ENCODE peak calls at places on chromosomes 2 and 18, in eight cellular contexts. N is cardiac muscle cell, J is uterus, F is tibial artery, D is IMR-90, Y is heart left ventricle, S is psoas muscle, V is A549. X is an unnamed sample.

GRCh38 chr2:38255211-38255610 is 121.9 kb downstream of the ATL2 start:
- DNase-seq in N (no peak), J (no peak), F (no peak), D (no peak), Y (no peak), S (no peak), V (no peak), X (no peak)

GRCh38 chr18:3529077-3529476 is 79.1 kb downstream of the TGIF1 start:
- DNase-seq in N (no peak), J (no peak), F (no peak), D (no peak), Y (no peak), S (no peak), V (no peak), X (no peak)

GRCh38 chr2:14123436-14124103 is 508.9 kb upstream of the LRATD1 start:
- DNase-seq in N (no peak), J (no peak), F (no peak), D (no peak), Y (no peak), S (no peak), V (no peak), X (no peak)

GRCh38 chr18:519019-519879 is 18.7 kb upstream of the COLEC12 start:
- DNase-seq in N (peak; percentile 12), J (peak; percentile 77), F (peak; percentile 63), D (peak; percentile 80), Y (peak; percentile 76), S (peak; percentile 36), V (no peak), X (peak; percentile 71)

GRCh38 chr2:236507393-236508085 is 62.1 kb upstream of the ACKR3 start:
- DNase-seq in N (peak; percentile 92), J (peak; percentile 32), F (peak; percentile 29), D (no peak), Y (no peak), S (peak; percentile 41), V (no peak), X (peak; percentile 47)

GRCh38 chr2:186984966-186985365 is 136.0 kb upstream of the ZSWIM2 start:
- DNase-seq in N (no peak), J (no peak), F (no peak), D (no peak), Y (no peak), S (no peak), V (no peak), X (no peak)

GRCh38 chr2:72198532-72199241 is 51.0 kb upstream of the CYP26B1 start:
- DNase-seq in N (no peak), J (no peak), F (no peak), D (peak; percentile 57), Y (no peak), S (no peak), V (peak; percentile 12), X (no peak)

GRCh38 chr2:167929461-167929860 is 317.9 kb downstream of the STK39 start:
- DNase-seq in N (no peak), J (no peak), F (no peak), D (no peak), Y (no peak), S (no peak), V (no peak), X (no peak)

GRCh38 chr18:21808185-21808584 is 67.6 kb downstream of the MIB1 start:
- DNase-seq in N (no peak), J (no peak), F (no peak), D (no peak), Y (no peak), S (no peak), V (no peak), X (no peak)

GRCh38 chr2:69770193-69770702 is 28.3 kb downstream of the ANXA4 start:
- DNase-seq in N (no peak), J (no peak), F (peak; percentile 70), D (peak; percentile 88), Y (no peak), S (peak; percentile 33), V (peak; percentile 63), X (no peak)

GRCh38 chr2:218325566-218326160 is 31.0 kb upstream of the CATIP start:
- DNase-seq in N (no peak), J (no peak), F (no peak), D (no peak), Y (no peak), S (no peak), V (no peak), X (no peak)

GRCh38 chr2:36889782-36890181 is 76.6 kb downstream of the STRN start:
- DNase-seq in N (no peak), J (no peak), F (no peak), D (peak; percentile 99), Y (no peak), S (no peak), V (peak; percentile 89), X (no peak)

GRCh38 chr2:14626873-14627272 is 5.6 kb upstream of the LRATD1 start:
- DNase-seq in N (no peak), J (no peak), F (no peak), D (no peak), Y (no peak), S (no peak), V (no peak), X (no peak)

GRCh38 chr2:226733189-226733858 is 66.3 kb downstream of the IRS1 start:
- DNase-seq in N (no peak), J (no peak), F (no peak), D (no peak), Y (no peak), S (no peak), V (peak; percentile 26), X (no peak)

GRCh38 chr2:225895126-225895525 is 495.6 kb downstream of the NYAP2 start:
- DNase-seq in N (no peak), J (no peak), F (no peak), D (peak; percentile 28), Y (no peak), S (no peak), V (no peak), X (no peak)

GRCh38 chr2:201969938-201970785 is 63.5 kb upstream of the FZD7 start:
- DNase-seq in N (no peak), J (no peak), F (no peak), D (peak; percentile 93), Y (no peak), S (no peak), V (no peak), X (no peak)

GRCh38 chr2:55169915-55170314 is 62.2 kb downstream of the CLHC1 start:
- DNase-seq in N (no peak), J (no peak), F (no peak), D (no peak), Y (no peak), S (no peak), V (no peak), X (no peak)

GRCh38 chr18:47480166-47480565 is 228.7 kb upstream of the SKOR2 start:
- DNase-seq in N (no peak), J (no peak), F (no peak), D (no peak), Y (no peak), S (no peak), V (no peak), X (no peak)

GRCh38 chr2:180991361-180991760 is 11.0 kb downstream of the UBE2E3 start:
- DNase-seq in N (no peak), J (no peak), F (no peak), D (no peak), Y (no peak), S (no peak), V (no peak), X (no peak)
- H3K27ac ChIP-seq in N (no peak overlapping the region), J (no peak overlapping the region), F (no peak overlapping the region), D (no peak overlapping the region), Y (no peak overlapping the region), S (no peak overlapping the region), V (no peak overlapping the region), X (no peak overlapping the region)

GRCh38 chr2:133569416-133569815 is 1.2 kb upstream of the NCKAP5 start:
- DNase-seq in N (no peak), J (no peak), F (no peak), D (peak; percentile 53), Y (no peak), S (no peak), V (no peak), X (no peak)

GRCh38 chr2:133570547-133570946 is 2.3 kb upstream of the NCKAP5 start:
- DNase-seq in N (no peak), J (no peak), F (no peak), D (no peak), Y (no peak), S (no peak), V (no peak), X (no peak)

GRCh38 chr2:133568172-133568571 is at the start of gene NCKAP5:
- DNase-seq in N (peak; percentile 13), J (no peak), F (no peak), D (peak; percentile 82), Y (no peak), S (no peak), V (peak; percentile 38), X (peak; percentile 14)

GRCh38 chr2:133568598-133568997 is 335 bp upstream of the NCKAP5 start:
- DNase-seq in N (no peak), J (no peak), F (no peak), D (no peak), Y (no peak), S (no peak), V (no peak), X (no peak)

GRCh38 chr2:133566967-133567645 is 1.2 kb downstream of the NCKAP5 start:
- DNase-seq in N (peak; percentile 56), J (peak; percentile 19), F (no peak), D (peak; percentile 88), Y (peak; percentile 73), S (peak; percentile 43), V (no peak), X (peak; percentile 61)
- H3K4me3 ChIP-seq in N (no peak overlapping the region), J (no peak overlapping the region), F (no peak overlapping the region), D (peak overlapping the region; percentile 50), Y (peak overlapping the region; percentile 38), S (peak overlapping the region; percentile 41), V (no peak overlapping the region), X (peak overlapping the region; percentile 45)

GRCh38 chr2:181904022-181904632 is 12.6 kb downstream of the ITPRID2 start:
- DNase-seq in N (peak; percentile 52), J (no peak), F (no peak), D (peak; percentile 50), Y (no peak), S (no peak), V (peak; percentile 15), X (peak; percentile 9)
- TF ChIP-seq CTCF in N (peak; percentile 57), J (peak; percentile 59), F (peak; percentile 52), D (peak; percentile 64), Y (peak; percentile 47), S (peak; percentile 46), V (peak; percentile 71), X (peak; percentile 37)

GRCh38 chr2:160356485-160356884 is 137.1 kb downstream of the RBMS1 start:
- DNase-seq in N (no peak), J (no peak), F (no peak), D (no peak), Y (no peak), S (no peak), V (no peak), X (no peak)

GRCh38 chr2:160353813-160354212 is 139.8 kb downstream of the RBMS1 start:
- DNase-seq in N (no peak), J (no peak), F (no peak), D (no peak), Y (no peak), S (no peak), V (no peak), X (no peak)

GRCh38 chr2:160355080-160355479 is 138.5 kb downstream of the RBMS1 start:
- DNase-seq in N (no peak), J (no peak), F (no peak), D (no peak), Y (no peak), S (no peak), V (no peak), X (no peak)

GRCh38 chr2:160353166-160353565 is 140.4 kb downstream of the RBMS1 start:
- DNase-seq in N (no peak), J (no peak), F (no peak), D (no peak), Y (no peak), S (no peak), V (no peak), X (no peak)

GRCh38 chr2:160354677-160355076 is 138.9 kb downstream of the RBMS1 start:
- DNase-seq in N (no peak), J (no peak), F (no peak), D (no peak), Y (no peak), S (no peak), V (no peak), X (no peak)
- H3K27ac ChIP-seq in N (no peak overlapping the region), J (peak overlapping the region; percentile 32), F (no peak overlapping the region), D (no peak overlapping the region), Y (no peak overlapping the region), S (peak overlapping the region; percentile 72), V (peak overlapping the region; percentile 79), X (no peak overlapping the region)

X was measured in heart right ventricle.